ENCODE peak calls at places on chromosomes 6 and 20, in four cellular contexts. One of them, this sample, is unnamed.

GRCh38 chr6:39608652-39609345 is 116.4 kb downstream of the KIF6 start:
- DNase-seq in lower lobe of right lung: no peak
- DNase-seq in progenitor cell of endocrine pancreas: no peak
- DNase-seq in fibroblast of lung: no peak
- DNase-seq in this sample: no peak

GRCh38 chr6:35258336-35258735 is 1.2 kb upstream of the ZNF76 start:
- DNase-seq in lower lobe of right lung: no peak
- DNase-seq in progenitor cell of endocrine pancreas: no peak
- DNase-seq in fibroblast of lung: no peak
- DNase-seq in this sample: no peak

GRCh38 chr6:159595173-159595572 is 97.9 kb downstream of the SOD2 start:
- DNase-seq in lower lobe of right lung: no peak
- DNase-seq in progenitor cell of endocrine pancreas: no peak
- DNase-seq in fibroblast of lung: peak; percentile 59
- DNase-seq in this sample: no peak

GRCh38 chr6:83311231-83311630 is 118.1 kb downstream of the RWDD2A start:
- DNase-seq in lower lobe of right lung: no peak
- DNase-seq in progenitor cell of endocrine pancreas: no peak
- DNase-seq in fibroblast of lung: peak; percentile 23
- DNase-seq in this sample: no peak

GRCh38 chr6:1164600-1164999 is 147.3 kb upstream of the FOXQ1 start:
- DNase-seq in lower lobe of right lung: no peak
- DNase-seq in progenitor cell of endocrine pancreas: no peak
- DNase-seq in fibroblast of lung: no peak
- DNase-seq in this sample: no peak

GRCh38 chr20:327946-328563 is 2.7 kb downstream of the SOX12 start:
- DNase-seq in lower lobe of right lung: no peak
- DNase-seq in progenitor cell of endocrine pancreas: no peak
- DNase-seq in fibroblast of lung: no peak
- DNase-seq in this sample: no peak

GRCh38 chr6:66772785-66773184 is 1065.8 kb upstream of the EYS start:
- DNase-seq in lower lobe of right lung: no peak
- DNase-seq in progenitor cell of endocrine pancreas: no peak
- DNase-seq in fibroblast of lung: peak; percentile 76
- DNase-seq in this sample: no peak

GRCh38 chr6:107369493-107369892 is 89.9 kb downstream of the PDSS2 start:
- DNase-seq in lower lobe of right lung: no peak
- DNase-seq in progenitor cell of endocrine pancreas: no peak
- DNase-seq in fibroblast of lung: no peak
- DNase-seq in this sample: no peak

GRCh38 chr20:50563133-50563944 is 53.2 kb downstream of the PTPN1 start:
- DNase-seq in lower lobe of right lung: no peak
- DNase-seq in progenitor cell of endocrine pancreas: no peak
- DNase-seq in fibroblast of lung: no peak
- DNase-seq in this sample: no peak

GRCh38 chr6:142561511-142562265 is 259.9 kb downstream of the ADGRG6 start:
- DNase-seq in lower lobe of right lung: no peak
- DNase-seq in progenitor cell of endocrine pancreas: no peak
- DNase-seq in fibroblast of lung: no peak
- DNase-seq in this sample: no peak

GRCh38 chr20:41173791-41174341 is 36.5 kb downstream of the PLCG1 start:
- DNase-seq in lower lobe of right lung: no peak
- DNase-seq in progenitor cell of endocrine pancreas: peak; percentile 7
- DNase-seq in fibroblast of lung: no peak
- DNase-seq in this sample: peak; percentile 54

GRCh38 chr6:95227301-95227700 is 350.0 kb upstream of the MANEA start:
- DNase-seq in lower lobe of right lung: no peak
- DNase-seq in progenitor cell of endocrine pancreas: no peak
- DNase-seq in fibroblast of lung: no peak
- DNase-seq in this sample: no peak

GRCh38 chr6:36668601-36669390 is 9.7 kb upstream of the CDKN1A start:
- DNase-seq in lower lobe of right lung: no peak
- DNase-seq in progenitor cell of endocrine pancreas: no peak
- DNase-seq in fibroblast of lung: no peak
- DNase-seq in this sample: no peak

GRCh38 chr20:11395581-11395980 is 522.1 kb upstream of the BTBD3 start:
- DNase-seq in lower lobe of right lung: no peak
- DNase-seq in progenitor cell of endocrine pancreas: no peak
- DNase-seq in fibroblast of lung: peak; percentile 49
- DNase-seq in this sample: no peak

GRCh38 chr20:5031206-5031557 is 29.9 kb upstream of the SLC23A2 start:
- DNase-seq in lower lobe of right lung: no peak
- DNase-seq in progenitor cell of endocrine pancreas: no peak
- DNase-seq in fibroblast of lung: no peak
- DNase-seq in this sample: no peak

GRCh38 chr6:43171284-43172126 is 436 bp downstream of the SRF start:
- DNase-seq in lower lobe of right lung: no peak
- DNase-seq in progenitor cell of endocrine pancreas: peak; percentile 35
- DNase-seq in fibroblast of lung: no peak
- DNase-seq in this sample: no peak

GRCh38 chr6:83096791-83097190 is 29.3 kb downstream of the DOP1A start:
- DNase-seq in lower lobe of right lung: no peak
- DNase-seq in progenitor cell of endocrine pancreas: no peak
- DNase-seq in fibroblast of lung: peak; percentile 76
- DNase-seq in this sample: no peak

GRCh38 chr6:25085761-25086160 is 150.0 kb upstream of the RIPOR2 start:
- DNase-seq in lower lobe of right lung: no peak
- DNase-seq in progenitor cell of endocrine pancreas: no peak
- DNase-seq in fibroblast of lung: no peak
- DNase-seq in this sample: no peak

GRCh38 chr6:13531956-13532355 is 42.4 kb upstream of the SIRT5 start:
- DNase-seq in lower lobe of right lung: no peak
- DNase-seq in progenitor cell of endocrine pancreas: no peak
- DNase-seq in fibroblast of lung: no peak
- DNase-seq in this sample: no peak

GRCh38 chr6:147372806-147373205 is 135.7 kb upstream of the SAMD5 start:
- DNase-seq in lower lobe of right lung: no peak
- DNase-seq in progenitor cell of endocrine pancreas: no peak
- DNase-seq in fibroblast of lung: no peak
- DNase-seq in this sample: no peak

GRCh38 chr6:11324453-11325023 is 92.1 kb upstream of the NEDD9 start:
- DNase-seq in lower lobe of right lung: no peak
- DNase-seq in progenitor cell of endocrine pancreas: no peak
- DNase-seq in fibroblast of lung: no peak
- DNase-seq in this sample: no peak

GRCh38 chr6:28657756-28658465 is 132.2 kb downstream of the GPX5 start:
- DNase-seq in lower lobe of right lung: no peak
- DNase-seq in progenitor cell of endocrine pancreas: peak; percentile 45
- DNase-seq in fibroblast of lung: peak; percentile 56
- DNase-seq in this sample: no peak

GRCh38 chr20:20441259-20441658 is 73.4 kb downstream of the INSM1 start:
- DNase-seq in lower lobe of right lung: no peak
- DNase-seq in progenitor cell of endocrine pancreas: no peak
- DNase-seq in fibroblast of lung: no peak
- DNase-seq in this sample: no peak

GRCh38 chr6:139852484-139853140 is 478.2 kb upstream of the CITED2 start:
- DNase-seq in lower lobe of right lung: no peak
- DNase-seq in progenitor cell of endocrine pancreas: no peak
- DNase-seq in fibroblast of lung: peak; percentile 84
- DNase-seq in this sample: no peak

GRCh38 chr20:62997626-62998025 is 9.1 kb downstream of the BHLHE23 start:
- DNase-seq in lower lobe of right lung: no peak
- DNase-seq in progenitor cell of endocrine pancreas: no peak
- DNase-seq in fibroblast of lung: no peak
- DNase-seq in this sample: no peak

DNA sequence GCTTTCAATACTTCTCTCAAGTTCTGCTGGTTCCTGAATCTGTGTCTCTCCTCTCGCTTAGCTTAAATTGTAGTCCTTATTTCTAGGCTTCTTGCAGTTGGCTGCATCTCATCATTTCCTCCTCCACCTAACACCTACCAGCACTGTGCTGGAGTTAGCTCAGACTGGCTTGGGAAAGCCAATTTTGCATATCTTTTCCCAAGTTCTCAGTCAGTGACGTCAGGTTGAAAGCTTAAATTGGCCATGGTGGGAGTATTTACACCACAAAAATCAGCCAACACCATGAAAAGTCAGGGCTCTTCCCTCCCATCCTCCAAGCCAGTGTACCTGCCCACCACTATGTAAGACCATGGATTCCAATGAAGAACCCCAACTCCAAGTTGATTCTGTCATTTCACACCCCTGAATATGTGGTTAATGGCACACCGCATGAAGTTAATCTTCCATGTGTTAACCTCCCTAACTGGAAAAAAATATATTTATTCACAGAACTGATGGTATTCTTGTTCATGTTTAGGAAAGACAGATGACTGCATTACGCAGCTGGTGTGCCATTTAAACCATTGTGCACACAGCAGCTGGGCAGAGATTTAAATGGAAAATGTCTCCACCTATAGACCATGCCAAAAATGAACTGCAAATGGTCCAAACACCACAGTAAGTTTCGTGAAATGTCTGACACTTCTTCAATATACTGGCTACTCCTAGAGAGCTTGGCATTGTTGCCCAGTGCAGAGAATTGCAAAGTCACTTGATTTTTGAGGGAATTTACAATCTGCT is 274.1 kb upstream of the MAP3K7 start:
- DNase-seq in lower lobe of right lung: no peak
- DNase-seq in progenitor cell of endocrine pancreas: no peak
- DNase-seq in fibroblast of lung: no peak
- DNase-seq in this sample: no peak
- TF ChIP-seq CTCF in lower lobe of right lung: no peak
- TF ChIP-seq CTCF in progenitor cell of endocrine pancreas: peak; percentile 29
- TF ChIP-seq CTCF in fibroblast of lung: peak; percentile 7
- TF ChIP-seq CTCF in this sample: peak; percentile 28

GRCh38 chr6:109028439-109028838 is 66.2 kb downstream of the SESN1 start:
- DNase-seq in lower lobe of right lung: no peak
- DNase-seq in progenitor cell of endocrine pancreas: no peak
- DNase-seq in fibroblast of lung: no peak
- DNase-seq in this sample: no peak
- TF ChIP-seq CTCF in lower lobe of right lung: no peak
- TF ChIP-seq CTCF in progenitor cell of endocrine pancreas: no peak
- TF ChIP-seq CTCF in fibroblast of lung: no peak
- TF ChIP-seq CTCF in this sample: no peak

GRCh38 chr20:23061262-23061661 is 11.8 kb upstream of the THBD start:
- DNase-seq in lower lobe of right lung: no peak
- DNase-seq in progenitor cell of endocrine pancreas: no peak
- DNase-seq in fibroblast of lung: no peak
- DNase-seq in this sample: no peak

GRCh38 chr20:23061713-23062561 is 12.5 kb upstream of the THBD start:
- DNase-seq in lower lobe of right lung: peak; percentile 44
- DNase-seq in progenitor cell of endocrine pancreas: no peak
- DNase-seq in fibroblast of lung: peak; percentile 68
- DNase-seq in this sample: no peak

GRCh38 chr20:23059831-23060230 is 10.4 kb upstream of the THBD start:
- DNase-seq in lower lobe of right lung: no peak
- DNase-seq in progenitor cell of endocrine pancreas: no peak
- DNase-seq in fibroblast of lung: no peak
- DNase-seq in this sample: no peak

GRCh38 chr20:23060629-23061028 is 11.2 kb upstream of the THBD start:
- DNase-seq in lower lobe of right lung: no peak
- DNase-seq in progenitor cell of endocrine pancreas: no peak
- DNase-seq in fibroblast of lung: no peak
- DNase-seq in this sample: no peak

GRCh38 chr20:23058240-23058639 is 8.8 kb upstream of the THBD start:
- DNase-seq in lower lobe of right lung: no peak
- DNase-seq in progenitor cell of endocrine pancreas: no peak
- DNase-seq in fibroblast of lung: no peak
- DNase-seq in this sample: no peak
- TF ChIP-seq CTCF in lower lobe of right lung: no peak
- TF ChIP-seq CTCF in progenitor cell of endocrine pancreas: no peak
- TF ChIP-seq CTCF in fibroblast of lung: peak; percentile 15
- TF ChIP-seq CTCF in this sample: no peak

DNA sequence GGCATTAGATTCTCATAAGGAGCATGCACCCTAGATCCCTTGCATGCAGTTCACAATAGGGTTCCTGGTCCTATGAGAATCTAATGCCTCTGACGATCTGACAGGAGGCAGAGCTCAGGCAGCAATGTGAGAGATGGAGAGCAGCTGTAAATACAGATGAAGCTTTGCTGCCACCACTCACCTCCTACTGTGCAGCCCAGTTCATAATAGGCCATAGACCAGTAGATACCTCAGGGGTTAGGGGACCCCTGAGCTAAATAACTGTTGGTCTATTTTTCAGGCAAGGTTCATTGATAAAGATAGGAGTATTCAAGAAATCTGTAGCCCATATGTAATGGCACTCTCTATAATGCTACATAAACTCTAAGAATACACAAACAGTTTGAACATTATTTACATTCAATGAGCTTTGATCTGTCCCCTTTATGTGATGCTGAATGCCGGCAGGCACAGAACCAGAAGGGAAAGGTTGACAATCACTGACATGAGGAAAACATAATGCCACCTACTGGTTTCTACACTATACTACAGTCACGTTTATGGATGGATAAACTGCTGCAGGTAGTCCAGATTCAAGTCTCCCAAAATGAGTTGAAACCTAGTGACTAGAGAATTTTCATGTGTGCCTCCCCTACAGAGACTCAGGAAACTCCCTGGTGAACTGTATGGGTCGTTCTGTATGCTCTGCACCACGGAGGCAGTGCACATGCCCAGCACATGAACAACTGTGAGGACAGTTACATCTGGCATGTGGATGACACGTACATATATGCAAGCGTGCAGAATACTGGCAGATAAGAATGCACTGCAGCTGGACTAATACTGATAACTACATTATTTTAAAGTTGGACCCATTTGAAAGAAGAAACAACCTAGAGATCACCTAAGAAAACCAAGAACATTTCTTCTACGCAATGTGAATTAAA is 72.0 kb downstream of the DST start:
- DNase-seq in lower lobe of right lung: no peak
- DNase-seq in progenitor cell of endocrine pancreas: no peak
- DNase-seq in fibroblast of lung: peak; percentile 28
- DNase-seq in this sample: no peak
- TF ChIP-seq CTCF in lower lobe of right lung: peak; percentile 61
- TF ChIP-seq CTCF in progenitor cell of endocrine pancreas: peak; percentile 67
- TF ChIP-seq CTCF in fibroblast of lung: peak; percentile 66
- TF ChIP-seq CTCF in this sample: peak; percentile 74